ENCODE peak calls at places on chromosomes 11 and 22, in ten cellular contexts. G is PC-9; Y is AG20443; O is stimulated activated naive CD8-positive, alpha-beta T cell treated with anti-CD3 and anti-CD28 coated beads, Interleukin-15, amount 100 ng/mL, for 72 hours; M is fibroblast of mammary gland; V is lower leg skin; K is NCI-H526; E is HFF-Myc; F is C1 segment of cervical spinal cord; Z is hippocampal formation. L is an unnamed sample.

GRCh38 chr11:41289408-41289807 is 170.0 kb downstream of the LRRC4C start:
- DNase-seq in O (no peak), G (no peak), Z (no peak), Y (no peak), K (no peak), E (no peak), M (no peak), F (no peak), V (no peak), L (no peak)

GRCh38 chr22:24185501-24186351 is 4.4 kb downstream of the SUSD2 start:
- DNase-seq in O (no peak), G (no peak), Z (no peak), V (no peak), M (no peak), F (no peak), K (no peak), E (no peak), Y (no peak), L (no peak)

GRCh38 chr11:105244157-105244820 is 104.7 kb upstream of the CARD18 start:
- DNase-seq in K (no peak), F (no peak), E (peak), Y (peak), M (peak), Z (no peak), V (peak), O (no peak), G (peak), L (no peak)

GRCh38 chr11:130223291-130223971 is 63.8 kb downstream of the ST14 start:
- DNase-seq in Y (no peak), F (no peak), K (no peak), E (no peak), Z (no peak), M (no peak), V (no peak), O (no peak), G (no peak), L (no peak)

GRCh38 chr11:109914038-109914437 is 179.2 kb upstream of the ZC3H12C start:
- DNase-seq in K (peak), F (no peak), O (no peak), G (peak), E (no peak), Z (no peak), V (no peak), M (no peak), Y (no peak), L (no peak)

GRCh38 chr11:111298466-111299110 is at the start of gene POU2AF3:
- DNase-seq in O (no peak), Z (peak), V (no peak), G (no peak), E (no peak), M (no peak), K (peak), Y (peak), F (no peak), L (no peak)

GRCh38 chr11:33266418-33267215 is 9.4 kb downstream of the HIPK3 start:
- DNase-seq in O (no peak), G (peak), K (no peak), V (no peak), E (no peak), F (no peak), Z (no peak), Y (no peak), M (peak), L (no peak)

GRCh38 chr22:38566726-38567504 is 3.1 kb downstream of the DMC1 start:
- DNase-seq in E (no peak), F (no peak), K (no peak), G (no peak), Y (peak), V (no peak), M (no peak), O (no peak), Z (no peak), L (no peak)

GRCh38 chr22:19359554-19360299 is 68.2 kb upstream of the CLTCL1 start:
- DNase-seq in O (no peak), V (no peak), F (no peak), Y (peak), K (no peak), E (no peak), G (no peak), M (no peak), Z (no peak), L (peak)

GRCh38 chr22:45055936-45056335 is 46.1 kb upstream of the PHF21B start:
- DNase-seq in M (no peak), F (no peak), G (no peak), E (no peak), Y (no peak), K (no peak), Z (no peak), V (no peak), O (no peak), L (no peak)

GRCh38 chr11:111735262-111736116 is 30.7 kb downstream of the PPP2R1B start:
- DNase-seq in M (peak), O (no peak), G (peak), E (peak), V (peak), Z (peak), Y (peak), K (peak), F (peak), L (no peak)